ENCODE peak calls at places on chromosomes 12 and 14, in seven cellular contexts. One of them, this sample, is unnamed.

GRCh38 chr12:103698752-103699540 is 111.9 kb downstream of the STAB2 start:
- DNase-seq in substantia nigra: no peak
- DNase-seq in GM04504: no peak
- DNase-seq in brain microvascular endothelial cell: no peak
- DNase-seq in cardiac septum: no peak
- DNase-seq in ELR: no peak
- DNase-seq in endothelial cell: no peak
- DNase-seq in this sample: no peak

GRCh38 chr12:97616936-97617335 is 154.3 kb downstream of the RMST start:
- DNase-seq in substantia nigra: peak
- DNase-seq in GM04504: no peak
- DNase-seq in brain microvascular endothelial cell: no peak
- DNase-seq in cardiac septum: no peak
- DNase-seq in ELR: no peak
- DNase-seq in endothelial cell: no peak
- DNase-seq in this sample: no peak

GRCh38 chr14:50846171-50846880 is 15.4 kb upstream of the NIN start:
- DNase-seq in substantia nigra: no peak
- DNase-seq in GM04504: no peak
- DNase-seq in brain microvascular endothelial cell: peak
- DNase-seq in cardiac septum: no peak
- DNase-seq in ELR: peak
- DNase-seq in endothelial cell: no peak
- DNase-seq in this sample: no peak

GRCh38 chr12:9961901-9962300 is 9.3 kb upstream of the CLEC12A start:
- DNase-seq in substantia nigra: no peak
- DNase-seq in GM04504: no peak
- DNase-seq in brain microvascular endothelial cell: no peak
- DNase-seq in cardiac septum: no peak
- DNase-seq in ELR: no peak
- DNase-seq in endothelial cell: no peak
- DNase-seq in this sample: no peak

GRCh38 chr14:71472281-71472960 is 459.8 kb upstream of the RGS6 start:
- DNase-seq in substantia nigra: no peak
- DNase-seq in GM04504: peak
- DNase-seq in brain microvascular endothelial cell: no peak
- DNase-seq in cardiac septum: no peak
- DNase-seq in ELR: peak
- DNase-seq in endothelial cell: no peak
- DNase-seq in this sample: no peak

GRCh38 chr12:54413284-54414190 is 5.5 kb downstream of the ITGA5 start:
- DNase-seq in substantia nigra: no peak
- DNase-seq in GM04504: no peak
- DNase-seq in brain microvascular endothelial cell: peak
- DNase-seq in cardiac septum: peak
- DNase-seq in ELR: peak
- DNase-seq in endothelial cell: no peak
- DNase-seq in this sample: no peak

GRCh38 chr12:96487214-96487613 is 2.2 kb upstream of the CFAP54 start:
- DNase-seq in substantia nigra: no peak
- DNase-seq in GM04504: no peak
- DNase-seq in brain microvascular endothelial cell: peak
- DNase-seq in cardiac septum: no peak
- DNase-seq in ELR: peak
- DNase-seq in endothelial cell: no peak
- DNase-seq in this sample: no peak

GRCh38 chr12:122013136-122013535 is 8.5 kb upstream of the BCL7A start:
- DNase-seq in substantia nigra: no peak
- DNase-seq in GM04504: no peak
- DNase-seq in brain microvascular endothelial cell: no peak
- DNase-seq in cardiac septum: no peak
- DNase-seq in ELR: no peak
- DNase-seq in endothelial cell: no peak
- DNase-seq in this sample: no peak

GRCh38 chr14:22225526-22226133 is 363.4 kb downstream of the DAD1 start:
- DNase-seq in substantia nigra: no peak
- DNase-seq in GM04504: no peak
- DNase-seq in brain microvascular endothelial cell: peak
- DNase-seq in cardiac septum: no peak
- DNase-seq in ELR: peak
- DNase-seq in endothelial cell: no peak
- DNase-seq in this sample: no peak

GRCh38 chr12:26830783-26831601 is 2.0 kb downstream of the ITPR2 start:
- DNase-seq in substantia nigra: no peak
- DNase-seq in GM04504: no peak
- DNase-seq in brain microvascular endothelial cell: no peak
- DNase-seq in cardiac septum: no peak
- DNase-seq in ELR: no peak
- DNase-seq in endothelial cell: peak
- DNase-seq in this sample: no peak

This sample was measured in D341Med.